ENCODE peak calls at places on chromosomes 5 and 9, in ten cellular contexts. Z is stomach; Q is psoas muscle; R is CD4-positive, CD25-positive, alpha-beta regulatory T cell; T is left ventricle myocardium inferior; G is SK-N-SH; O is hepatocyte; X is endodermal cell; V is thoracic aorta; B is IMR-90. K is an unnamed sample.
A peak's percentile ranks its signal among the peaks of the same experiment; 100 is the strongest.

GRCh38 chr5:136522217-136522956 is 157.0 kb upstream of the TRPC7 start:
- DNase-seq in Z (no peak), Q (no peak), R (no peak), T (no peak), G (no peak), O (peak; percentile 16), X (no peak), V (no peak), B (no peak), K (no peak)

GRCh38 chr9:4489562-4489918 is 728 bp upstream of the SLC1A1 start:
- DNase-seq in Z (peak; percentile 44), Q (no peak), R (no peak), T (no peak), G (peak; percentile 40), O (peak; percentile 35), X (peak; percentile 77), V (no peak), B (no peak), K (peak; percentile 19)

GRCh38 chr9:97310896-97311295 is 3.4 kb downstream of the CCDC180 start:
- DNase-seq in Z (no peak), Q (no peak), R (no peak), T (no peak), G (no peak), O (no peak), X (no peak), V (no peak), B (no peak), K (no peak)

GRCh38 chr5:25020454-25020853 is 375.7 kb upstream of the CDH10 start:
- DNase-seq in Z (no peak), Q (no peak), R (no peak), T (no peak), G (no peak), O (no peak), X (no peak), V (no peak), B (no peak), K (no peak)

GRCh38 chr5:33964132-33964531 is 20.4 kb downstream of the SLC45A2 start:
- DNase-seq in Z (no peak), Q (no peak), R (no peak), T (no peak), G (no peak), O (no peak), X (no peak), V (no peak), B (no peak), K (no peak)

GRCh38 chr5:178348356-178349146 is 115.9 kb upstream of the PHYKPL start:
- DNase-seq in Z (no peak), Q (no peak), R (no peak), T (no peak), G (peak; percentile 73), O (no peak), X (no peak), V (no peak), B (no peak), K (no peak)

GRCh38 chr5:9316733-9317132 is 229.1 kb downstream of the SEMA5A start:
- DNase-seq in Z (no peak), Q (no peak), R (no peak), T (no peak), G (no peak), O (no peak), X (no peak), V (no peak), B (no peak), K (no peak)

GRCh38 chr5:172530835-172531703 is 76.7 kb upstream of the SH3PXD2B start:
- DNase-seq in Z (no peak), Q (no peak), R (no peak), T (no peak), G (no peak), O (no peak), X (peak; percentile 27), V (no peak), B (no peak), K (no peak)

GRCh38 chr9:127129718-127130085 is 7.3 kb upstream of the ANGPTL2 start:
- DNase-seq in Z (no peak), Q (no peak), R (no peak), T (no peak), G (peak; percentile 89), O (no peak), X (no peak), V (no peak), B (no peak), K (no peak)

GRCh38 chr9:127130235-127130634 is 7.8 kb upstream of the ANGPTL2 start:
- DNase-seq in Z (no peak), Q (no peak), R (no peak), T (no peak), G (no peak), O (no peak), X (no peak), V (no peak), B (no peak), K (no peak)

GRCh38 chr9:127132375-127132774 is 9.9 kb upstream of the ANGPTL2 start:
- DNase-seq in Z (peak; percentile 11), Q (no peak), R (no peak), T (no peak), G (no peak), O (no peak), X (peak; percentile 40), V (no peak), B (no peak), K (no peak)

GRCh38 chr9:127131871-127132270 is 9.4 kb upstream of the ANGPTL2 start:
- DNase-seq in Z (peak; percentile 4), Q (no peak), R (no peak), T (no peak), G (no peak), O (no peak), X (peak; percentile 40), V (no peak), B (peak; percentile 80), K (no peak)

GRCh38 chr9:127130661-127131538 is 8.5 kb upstream of the ANGPTL2 start:
- DNase-seq in Z (no peak), Q (peak; percentile 81), R (no peak), T (peak; percentile 56), G (peak; percentile 71), O (peak; percentile 75), X (no peak), V (no peak), B (peak; percentile 97), K (peak; percentile 70)
- H3K27ac ChIP-seq in Z (no peak overlapping the region), Q (peak overlapping the region; percentile 97), R (no peak overlapping the region), T (peak overlapping the region; percentile 90), G (peak overlapping the region; percentile 58), O (peak overlapping the region; percentile 70), X (peak overlapping the region; percentile 52), V (peak overlapping the region; percentile 32), B (peak overlapping the region; percentile 85), K (peak overlapping the region; percentile 73)

GRCh38 chr5:160272889-160273288 is 39.5 kb downstream of the CCNJL start:
- DNase-seq in Z (no peak), Q (no peak), R (no peak), T (no peak), G (no peak), O (no peak), X (no peak), V (no peak), B (no peak), K (no peak)

GRCh38 chr5:160269017-160269416 is 39.7 kb downstream of the FABP6 start:
- DNase-seq in Z (peak; percentile 73), Q (peak; percentile 79), R (no peak), T (peak; percentile 90), G (peak; percentile 51), O (peak; percentile 31), X (no peak), V (peak; percentile 57), B (peak; percentile 91), K (peak; percentile 94)

GRCh38 chr5:160271396-160271795 is 41.0 kb downstream of the CCNJL start:
- DNase-seq in Z (no peak), Q (no peak), R (no peak), T (no peak), G (peak; percentile 54), O (peak; percentile 34), X (peak; percentile 69), V (no peak), B (no peak), K (no peak)

GRCh38 chr5:160272041-160272663 is 40.2 kb downstream of the CCNJL start:
- DNase-seq in Z (no peak), Q (no peak), R (no peak), T (no peak), G (no peak), O (no peak), X (no peak), V (no peak), B (no peak), K (no peak)

GRCh38 chr5:160270704-160271103 is 41.4 kb downstream of the FABP6 start:
- DNase-seq in Z (no peak), Q (no peak), R (no peak), T (no peak), G (no peak), O (no peak), X (no peak), V (no peak), B (no peak), K (no peak)
- H3K4me1 ChIP-seq in Z (peaks cover 12% of the 10 kb centered on the region), Q (no peaks in the 10 kb centered on the region), R (no peaks in the 10 kb centered on the region), T (peaks cover 45% of the 10 kb centered on the region), G (peaks cover 11% of the 10 kb centered on the region), O (peaks cover 25% of the 10 kb centered on the region), X (no peaks in the 10 kb centered on the region), V (peaks cover 33% of the 10 kb centered on the region), B (peaks cover 15% of the 10 kb centered on the region), K (peaks cover 40% of the 10 kb centered on the region)

GRCh38 chr9:68473790-68474189 is 66.9 kb downstream of the TMEM252 start:
- DNase-seq in Z (no peak), Q (no peak), R (no peak), T (no peak), G (no peak), O (no peak), X (no peak), V (no peak), B (no peak), K (no peak)

GRCh38 chr9:68476889-68477288 is 63.8 kb downstream of the TMEM252 start:
- DNase-seq in Z (no peak), Q (no peak), R (no peak), T (no peak), G (no peak), O (peak; percentile 35), X (no peak), V (no peak), B (no peak), K (no peak)

GRCh38 chr9:68470634-68471033 is 70.0 kb downstream of the TMEM252 start:
- DNase-seq in Z (no peak), Q (no peak), R (no peak), T (no peak), G (no peak), O (no peak), X (no peak), V (no peak), B (no peak), K (no peak)

DNA sequence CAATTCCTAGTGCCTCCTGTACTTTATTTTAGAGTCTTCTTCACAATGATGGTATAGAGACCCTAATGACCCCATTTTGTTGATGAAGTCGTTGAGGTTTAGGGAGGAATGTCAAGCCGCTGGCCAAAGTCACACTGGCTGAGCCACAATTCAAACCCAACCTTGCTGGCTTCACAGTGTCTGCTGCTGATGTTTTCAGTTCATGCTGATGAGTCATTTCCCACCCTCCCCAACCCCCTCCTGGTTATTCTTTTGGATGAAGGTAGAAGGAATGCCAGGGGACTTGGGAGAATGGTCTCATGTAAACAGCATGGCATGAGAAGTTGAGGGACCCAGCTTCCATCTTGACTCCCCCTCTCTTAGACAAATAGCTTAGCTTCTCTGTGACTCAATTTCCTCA is 68.6 kb downstream of the TMEM252 start:
- DNase-seq in Z (no peak), Q (no peak), R (no peak), T (no peak), G (no peak), O (no peak), X (no peak), V (no peak), B (peak; percentile 19), K (no peak)
- H3K27ac ChIP-seq in Z (no peak overlapping the region), Q (no peak overlapping the region), R (no peak overlapping the region), T (no peak overlapping the region), G (no peak overlapping the region), O (no peak overlapping the region), X (no peak overlapping the region), V (no peak overlapping the region), B (no peak overlapping the region), K (no peak overlapping the region)

DNA sequence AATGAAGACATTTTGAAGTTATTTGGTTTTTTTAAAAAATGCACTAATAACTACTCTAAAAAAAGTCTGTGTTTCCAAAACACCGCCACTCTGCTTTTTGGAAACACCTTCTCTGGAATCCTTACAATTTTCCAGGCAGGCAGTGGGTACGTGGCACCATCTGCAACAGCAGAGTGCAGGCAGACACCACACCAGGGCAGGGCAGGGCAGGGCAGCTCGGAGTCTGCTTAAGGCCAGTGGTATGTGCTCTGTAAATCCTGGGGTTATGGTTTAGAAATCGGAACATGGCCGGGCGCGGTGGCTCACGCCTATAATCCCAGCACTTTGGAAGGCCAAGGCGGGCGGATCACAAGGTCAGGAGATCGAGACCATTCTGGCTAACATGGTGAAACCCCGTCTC is 97.6 kb downstream of the TLE1 start:
- DNase-seq in Z (no peak), Q (no peak), R (no peak), T (no peak), G (no peak), O (no peak), X (no peak), V (no peak), B (no peak), K (no peak)
- H3K4me1 ChIP-seq in Z (peaks cover 23% of the 10 kb centered on the region), Q (peaks cover 3% of the 10 kb centered on the region), R (no peaks in the 10 kb centered on the region), T (peaks cover 34% of the 10 kb centered on the region), G (no peaks in the 10 kb centered on the region), O (peaks cover 27% of the 10 kb centered on the region), X (peaks cover 26% of the 10 kb centered on the region), V (peaks cover 88% of the 10 kb centered on the region), B (peaks cover 11% of the 10 kb centered on the region), K (peaks cover 34% of the 10 kb centered on the region)